ENCODE peak calls at places on chromosomes 7 and 10, in six cellular contexts. L is lung; P is left ventricle myocardium inferior; N is CD8-positive, alpha-beta T cell; Q is A673; S is naive thymus-derived CD4-positive, alpha-beta T cell. I is an unnamed sample.

GRCh38 chr7:24381919-24382505 is 98.0 kb downstream of the NPY start:
- DNase-seq in L (no peak), P (no peak), N (no peak), Q (peak; percentile 58), S (no peak), I (no peak)

GRCh38 chr7:74625446-74625845 is 32.1 kb upstream of the GTF2I start:
- DNase-seq in L (no peak), P (no peak), N (no peak), Q (peak; percentile 30), S (no peak), I (peak; percentile 16)

GRCh38 chr10:69222157-69223027 is 2.3 kb downstream of the HKDC1 start:
- DNase-seq in L (no peak), P (no peak), N (peak; percentile 74), Q (peak; percentile 81), S (peak; percentile 80), I (peak; percentile 53)

GRCh38 chr7:98317366-98318040 is 36.0 kb downstream of the BRI3 start:
- DNase-seq in L (no peak), P (no peak), N (no peak), Q (no peak), S (no peak), I (no peak)

GRCh38 chr7:10838205-10838604 is 135.5 kb upstream of the PHF14 start:
- DNase-seq in L (no peak), P (no peak), N (no peak), Q (no peak), S (no peak), I (no peak)

GRCh38 chr7:44590910-44591309 is 8.9 kb upstream of the TMED4 start:
- DNase-seq in L (no peak), P (no peak), N (no peak), Q (no peak), S (no peak), I (no peak)

GRCh38 chr7:95865716-95866371 is 93.5 kb downstream of the DYNC1I1 start:
- DNase-seq in L (no peak), P (no peak), N (no peak), Q (no peak), S (no peak), I (no peak)

GRCh38 chr7:16347461-16348192 is 73.7 kb downstream of the CRPPA start:
- DNase-seq in L (no peak), P (no peak), N (no peak), Q (no peak), S (no peak), I (no peak)

GRCh38 chr10:47049906-47050305 is 138.7 kb downstream of the PTPN20 start:
- DNase-seq in L (no peak), P (no peak), N (peak; percentile 40), Q (no peak), S (no peak), I (no peak)

GRCh38 chr10:63093227-63093626 is 39.9 kb upstream of the NRBF2 start:
- DNase-seq in L (no peak), P (no peak), N (no peak), Q (no peak), S (no peak), I (no peak)

GRCh38 chr10:102870221-102870620 is 951 bp downstream of the AS3MT start:
- DNase-seq in L (no peak), P (no peak), N (no peak), Q (no peak), S (no peak), I (no peak)

GRCh38 chr10:46229144-46229563 is 57.6 kb upstream of the ANTXRL start:
- DNase-seq in L (no peak), P (no peak), N (peak; percentile 46), Q (peak; percentile 61), S (peak; percentile 18), I (no peak)

GRCh38 chr10:13219685-13220670 is 14.2 kb downstream of the UCMA start:
- DNase-seq in L (no peak), P (no peak), N (no peak), Q (no peak), S (no peak), I (no peak)

GRCh38 chr10:42961156-42961589 is 115.7 kb upstream of the RET start:
- DNase-seq in L (no peak), P (peak; percentile 42), N (no peak), Q (no peak), S (peak; percentile 16), I (no peak)

GRCh38 chr10:86795353-86795752 is 38.9 kb downstream of the BMPR1A start:
- DNase-seq in L (no peak), P (no peak), N (no peak), Q (peak; percentile 91), S (no peak), I (no peak)

GRCh38 chr7:50614721-50615518 is 49.7 kb upstream of the DDC start:
- DNase-seq in L (no peak), P (no peak), N (no peak), Q (no peak), S (no peak), I (no peak)

GRCh38 chr7:22597845-22598244 is 97.9 kb upstream of the STEAP1B start:
- DNase-seq in L (no peak), P (no peak), N (no peak), Q (no peak), S (no peak), I (no peak)

GRCh38 chr10:99775850-99776249 is 6.6 kb upstream of the ABCC2 start:
- DNase-seq in L (no peak), P (no peak), N (no peak), Q (peak; percentile 77), S (no peak), I (no peak)

GRCh38 chr10:47264797-47265281 is 35.2 kb upstream of the GDF10 start:
- DNase-seq in L (no peak), P (no peak), N (peak; percentile 75), Q (no peak), S (peak; percentile 62), I (peak; percentile 77)

GRCh38 chr7:33950047-33950714 is 44.8 kb downstream of the BMPER start:
- DNase-seq in L (no peak), P (no peak), N (no peak), Q (no peak), S (no peak), I (no peak)

GRCh38 chr7:139745330-139746143 is 32.3 kb downstream of the HIPK2 start:
- DNase-seq in L (no peak), P (no peak), N (no peak), Q (peak; percentile 68), S (no peak), I (no peak)

GRCh38 chr7:34759477-34760125 is 101.6 kb downstream of the NPSR1 start:
- DNase-seq in L (no peak), P (no peak), N (no peak), Q (peak; percentile 59), S (no peak), I (no peak)

DNA sequence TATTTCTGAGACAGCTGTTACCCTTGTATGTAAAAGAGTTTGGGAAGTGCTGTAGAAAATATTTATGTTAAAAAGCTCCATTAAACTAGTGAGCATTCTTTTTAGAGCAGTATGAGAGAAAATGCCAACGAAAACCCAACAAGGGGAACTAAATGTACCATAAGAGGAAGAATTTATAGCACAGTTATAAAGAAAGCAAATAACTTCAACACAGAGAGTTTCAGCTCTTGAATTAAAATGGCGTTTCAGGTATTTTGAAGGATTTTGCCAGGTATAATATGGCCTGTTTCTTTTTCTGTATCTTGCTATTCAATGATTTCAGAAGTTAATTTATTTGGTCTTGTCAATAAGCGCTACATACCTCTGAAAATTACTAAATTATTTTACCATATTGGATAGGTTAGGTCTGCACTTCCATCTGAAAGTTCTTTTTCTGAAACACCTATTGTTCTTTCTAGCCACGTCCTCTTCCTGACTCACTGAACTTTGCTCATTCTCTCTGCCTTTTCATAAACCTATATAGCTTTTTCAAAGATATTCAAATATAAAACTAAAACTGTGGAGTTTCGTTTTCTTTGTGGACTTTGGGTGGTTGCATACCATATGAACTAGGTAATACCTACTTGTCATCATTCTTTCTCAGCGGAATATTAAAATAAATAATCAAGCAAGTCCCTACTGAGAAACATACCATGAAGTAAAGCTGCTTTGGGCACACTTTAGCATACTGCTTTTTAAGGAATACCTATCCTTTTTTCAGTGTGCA is 136.1 kb downstream of the SEMA3A start:
- DNase-seq in L (no peak), P (no peak), N (no peak), Q (no peak), S (no peak), I (no peak)
- H3K4me1 ChIP-seq in L (no peaks in the 10 kb centered on the region), P (no peaks in the 10 kb centered on the region), N (no peaks in the 10 kb centered on the region), Q (peaks cover 22% of the 10 kb centered on the region), S (no peaks in the 10 kb centered on the region), I (no peaks in the 10 kb centered on the region)

DNA sequence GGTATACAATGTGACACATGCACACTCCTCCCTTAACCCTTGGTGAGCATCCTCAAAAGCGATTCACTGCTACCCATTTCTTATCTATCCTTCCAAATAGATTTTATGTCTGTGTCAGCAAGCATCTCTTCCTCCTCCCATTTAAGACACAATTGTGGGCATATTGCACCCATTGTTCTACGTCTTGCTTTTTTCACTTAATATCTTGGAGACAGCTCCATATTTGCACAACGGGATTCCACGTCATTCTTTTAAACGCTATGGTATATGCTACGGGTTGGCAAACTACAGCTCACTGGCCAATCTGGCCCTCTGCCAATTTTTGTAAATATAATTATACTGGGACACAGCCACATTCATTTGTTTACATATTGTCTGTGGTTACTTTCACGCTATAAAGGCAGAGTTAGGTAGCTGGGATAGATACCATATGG is 88.6 kb downstream of the RNF216 start:
- DNase-seq in L (no peak), P (no peak), N (no peak), Q (no peak), S (no peak), I (no peak)
- H3K4me1 ChIP-seq in L (peaks cover 29% of the 10 kb centered on the region), P (peaks cover 94% of the 10 kb centered on the region), N (peaks cover 95% of the 10 kb centered on the region), Q (peaks cover 18% of the 10 kb centered on the region), S (peaks cover 44% of the 10 kb centered on the region), I (peaks cover 100% of the 10 kb centered on the region)

DNA sequence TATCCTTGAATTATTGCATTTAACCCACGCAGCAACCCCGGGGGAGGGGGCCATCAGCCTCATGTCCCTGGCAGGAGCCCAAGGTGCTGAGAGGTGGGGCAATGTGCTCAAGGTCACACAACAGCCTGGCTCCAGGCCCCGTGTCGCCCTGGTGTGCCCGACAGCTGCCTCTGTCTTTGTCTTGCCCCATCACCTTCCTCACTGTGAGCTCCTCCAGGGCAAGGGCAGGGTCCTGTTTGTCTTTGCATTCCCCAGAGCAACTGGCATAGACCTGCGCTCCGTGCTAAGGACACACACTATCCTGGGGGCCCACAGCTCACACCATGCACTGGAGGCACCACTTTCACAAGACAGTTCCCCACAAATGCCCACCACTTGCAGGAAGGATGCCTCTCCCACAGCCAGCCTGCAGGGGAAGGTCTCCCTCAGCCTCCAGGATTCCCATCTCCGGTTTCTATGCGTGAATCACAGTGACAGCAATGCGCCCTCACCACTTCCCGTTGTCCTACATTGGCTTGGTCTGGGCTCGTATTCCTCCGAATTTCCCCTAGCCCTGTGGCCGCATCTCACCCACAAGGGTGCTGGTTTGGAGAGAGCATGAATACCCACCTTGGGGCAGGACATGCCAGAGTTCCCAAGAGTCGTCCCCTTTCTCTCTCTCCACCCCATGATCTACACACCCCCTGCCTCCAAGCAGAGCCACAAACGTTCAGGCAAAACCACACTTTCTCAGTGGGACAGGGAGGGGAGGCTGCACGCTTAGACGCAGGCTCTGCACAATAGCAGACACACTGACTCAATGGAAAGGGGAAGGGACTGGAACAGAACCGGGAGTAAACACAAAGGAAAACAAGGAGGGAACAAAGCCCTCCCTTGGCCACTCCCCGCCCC is 10.3 kb downstream of the ITPRIP start:
- DNase-seq in L (no peak), P (no peak), N (no peak), Q (no peak), S (no peak), I (no peak)
- H3K4me1 ChIP-seq in L (peaks cover 60% of the 10 kb centered on the region), P (peaks cover 100% of the 10 kb centered on the region), N (peaks cover 96% of the 10 kb centered on the region), Q (peaks cover 82% of the 10 kb centered on the region), S (peaks cover 64% of the 10 kb centered on the region), I (peaks cover 100% of the 10 kb centered on the region)

DNA sequence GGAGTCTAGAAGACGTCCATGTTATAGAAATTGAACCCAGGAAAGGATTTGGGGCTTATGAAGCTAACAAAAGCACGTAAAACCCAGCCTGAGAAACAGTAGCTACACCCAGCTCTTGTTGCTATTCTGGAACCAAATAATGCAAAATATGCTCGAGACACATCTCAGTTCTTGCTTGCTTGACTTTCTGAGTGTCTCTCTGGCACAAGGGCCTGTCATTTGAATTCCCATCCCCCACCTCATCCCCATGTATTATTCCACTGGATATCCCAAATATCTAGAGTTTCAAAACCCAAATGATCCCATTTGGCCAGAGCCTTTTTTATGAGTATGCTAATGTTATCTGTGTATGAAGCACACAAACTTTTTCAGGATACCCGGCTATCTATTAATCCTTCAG is 48.2 kb upstream of the AGBL3 start:
- DNase-seq in L (no peak), P (no peak), N (no peak), Q (no peak), S (no peak), I (no peak)
- H3K4me1 ChIP-seq in L (peaks cover 9% of the 10 kb centered on the region), P (peaks cover 68% of the 10 kb centered on the region), N (no peaks in the 10 kb centered on the region), Q (no peaks in the 10 kb centered on the region), S (no peaks in the 10 kb centered on the region), I (no peaks in the 10 kb centered on the region)

I was measured in CD4-positive, alpha-beta memory T cell.